ENCODE peak calls at places on chromosome 7, in seven cellular contexts. I is mesendoderm, N is GM23248, G is HCT116, X is PC-3, Z is neuronal stem cell, H is PC-9. M is an unnamed sample.

GRCh38 chr7:1059200-1060091 is 15.1 kb downstream of the GPR146 start:
- DNase-seq in G (peak), N (peak), H (no peak), X (no peak), I (peak), Z (peak), M (no peak)

GRCh38 chr7:98352621-98353020 is 48.3 kb downstream of the BAIAP2L1 start:
- DNase-seq in Z (no peak), I (no peak), H (peak), G (no peak), X (peak), N (peak), M (peak)

GRCh38 chr7:30922596-30922995 is 10.9 kb downstream of the AQP1 start:
- DNase-seq in N (no peak), H (no peak), X (no peak), Z (no peak), I (no peak), G (no peak), M (no peak)

GRCh38 chr7:92847305-92847704 is 10.9 kb upstream of the CDK6 start:
- DNase-seq in I (no peak), X (no peak), N (no peak), H (no peak), G (no peak), Z (no peak), M (no peak)

GRCh38 chr7:50782376-50783208 is at the start of gene GRB10:
- DNase-seq in Z (peak), G (no peak), H (no peak), X (peak), N (peak), I (peak), M (no peak)

GRCh38 chr7:35504365-35504764 is 190.6 kb downstream of the HERPUD2 start:
- DNase-seq in G (no peak), H (no peak), Z (no peak), N (no peak), I (no peak), X (no peak), M (no peak)

GRCh38 chr7:78716876-78717275 is 736.6 kb downstream of the MAGI2 start:
- DNase-seq in G (no peak), Z (no peak), I (peak), H (no peak), N (no peak), X (no peak), M (peak)

GRCh38 chr7:107711301-107711700 is 32.6 kb upstream of the CBLL1 start:
- DNase-seq in G (no peak), X (peak), N (peak), I (no peak), Z (no peak), H (no peak), M (peak)

GRCh38 chr7:50121269-50121668 is 28.2 kb upstream of the ZPBP start:
- DNase-seq in X (no peak), G (no peak), I (no peak), H (no peak), Z (no peak), N (no peak), M (no peak)

GRCh38 chr7:103637080-103637479 is 191.1 kb upstream of the SLC26A5 start:
- DNase-seq in H (peak), N (peak), I (no peak), Z (no peak), G (no peak), X (peak), M (peak)

GRCh38 chr7:146700015-146700560 is 583.5 kb downstream of the CNTNAP2 start:
- DNase-seq in X (peak), N (no peak), Z (no peak), H (no peak), G (no peak), I (no peak), M (no peak)

GRCh38 chr7:11706666-11707605 is 125.1 kb downstream of the THSD7A start:
- DNase-seq in Z (no peak), H (no peak), X (peak), I (no peak), G (no peak), N (peak), M (peak)

GRCh38 chr7:2012981-2013380 is 219.8 kb downstream of the MAD1L1 start:
- DNase-seq in G (no peak), X (no peak), I (no peak), H (no peak), N (peak), Z (no peak), M (peak)

GRCh38 chr7:371119-371778 is 81.3 kb downstream of the FOXL3 start:
- DNase-seq in Z (no peak), N (no peak), G (no peak), X (no peak), I (no peak), H (no peak), M (no peak)

GRCh38 chr7:140209866-140210609 is 33.3 kb upstream of the KDM7A start:
- DNase-seq in G (no peak), H (no peak), X (no peak), I (no peak), N (no peak), Z (no peak), M (no peak)

GRCh38 chr7:155848691-155849690 is 36.7 kb upstream of the SHH start:
- DNase-seq in N (no peak), I (no peak), Z (no peak), H (no peak), G (no peak), X (no peak), M (no peak)

GRCh38 chr7:31335889-31336201 is 4.7 kb downstream of the NEUROD6 start:
- DNase-seq in Z (no peak), I (peak), H (no peak), G (no peak), N (no peak), X (no peak), M (no peak)

GRCh38 chr7:11713352-11713751 is 118.6 kb downstream of the THSD7A start:
- DNase-seq in H (no peak), Z (no peak), N (no peak), G (no peak), I (no peak), X (peak), M (no peak)

GRCh38 chr7:96700516-96700915 is 9.1 kb downstream of the SEM1 start:
- DNase-seq in X (peak), G (no peak), H (no peak), I (no peak), N (no peak), Z (no peak), M (no peak)

GRCh38 chr7:96699219-96699871 is 10.3 kb downstream of the SEM1 start:
- DNase-seq in I (no peak), N (no peak), Z (no peak), G (no peak), H (no peak), X (no peak), M (no peak)

GRCh38 chr7:96697822-96698221 is 11.8 kb downstream of the SEM1 start:
- DNase-seq in N (no peak), H (no peak), G (no peak), I (no peak), X (no peak), Z (no peak), M (no peak)

GRCh38 chr7:96695581-96695980 is 14.1 kb downstream of the SEM1 start:
- DNase-seq in N (no peak), I (no peak), H (no peak), G (no peak), X (no peak), Z (no peak), M (no peak)

DNA sequence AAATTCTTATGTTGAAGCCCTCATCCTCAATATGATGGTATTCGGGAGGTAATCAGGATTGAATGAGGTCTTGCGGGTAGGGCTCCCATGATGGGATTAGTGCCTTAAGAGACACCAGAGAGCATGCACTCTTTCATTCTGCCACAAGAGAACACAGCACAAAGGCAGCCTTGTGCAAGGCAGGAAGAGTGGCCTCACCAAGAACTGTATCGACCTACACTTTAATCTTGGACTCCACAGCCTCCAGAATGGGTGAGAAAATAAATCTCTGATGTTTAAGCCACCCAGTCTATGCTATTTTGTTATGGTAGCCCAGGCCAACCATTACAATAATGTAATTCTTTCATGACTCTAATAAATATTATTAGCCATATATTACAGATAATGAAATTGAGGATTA is 8.4 kb downstream of the SEM1 start:
- DNase-seq in N (no peak), X (no peak), I (peak), G (no peak), H (no peak), Z (no peak), M (no peak)
- H3K4me2 ChIP-seq in N (no peak), X (peak), I (no peak), G (no peak), H (peak), Z (no peak), M (no peak)

GRCh38 chr7:131911112-131911511 is 354.7 kb upstream of the PODXL start:
- DNase-seq in G (no peak), H (no peak), I (no peak), X (no peak), N (no peak), Z (no peak), M (no peak)
- H3K4me3 ChIP-seq in G (no peak), H (no peak), I (no peak), X (no peak), N (no peak), Z (no peak), M (no peak)

DNA sequence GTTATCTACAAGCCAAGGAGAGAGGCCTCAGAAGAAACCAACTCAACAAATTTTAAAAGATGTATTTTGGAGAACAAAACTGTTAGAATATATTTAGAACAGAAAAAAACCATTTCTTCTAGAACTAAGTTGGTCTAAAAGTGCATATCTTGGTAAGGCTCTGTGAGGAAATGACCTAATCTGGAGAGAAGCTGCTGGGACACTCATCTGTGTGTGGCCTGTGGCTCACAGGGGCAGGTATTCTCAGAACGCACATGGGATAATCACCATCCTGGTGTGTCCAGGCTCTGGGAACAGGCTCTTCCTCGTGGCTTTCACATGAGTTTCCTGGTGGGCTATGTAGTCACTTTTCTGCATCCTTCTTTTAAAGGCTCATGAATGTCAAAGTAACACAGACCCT is 38.1 kb upstream of the PRSS1 start:
- DNase-seq in X (peak), H (no peak), I (peak), G (no peak), Z (no peak), N (no peak), M (peak)
- H3K4me2 ChIP-seq in X (no peak), H (no peak), I (no peak), G (no peak), Z (no peak), N (no peak), M (peak)

GRCh38 chr7:116724560-116725231 is 52.7 kb downstream of the MET start:
- DNase-seq in X (no peak), H (no peak), I (no peak), G (no peak), N (no peak), Z (no peak), M (no peak)
- H3K4me3 ChIP-seq in X (no peak), H (no peak), I (no peak), G (no peak), N (no peak), Z (no peak), M (no peak)

DNA sequence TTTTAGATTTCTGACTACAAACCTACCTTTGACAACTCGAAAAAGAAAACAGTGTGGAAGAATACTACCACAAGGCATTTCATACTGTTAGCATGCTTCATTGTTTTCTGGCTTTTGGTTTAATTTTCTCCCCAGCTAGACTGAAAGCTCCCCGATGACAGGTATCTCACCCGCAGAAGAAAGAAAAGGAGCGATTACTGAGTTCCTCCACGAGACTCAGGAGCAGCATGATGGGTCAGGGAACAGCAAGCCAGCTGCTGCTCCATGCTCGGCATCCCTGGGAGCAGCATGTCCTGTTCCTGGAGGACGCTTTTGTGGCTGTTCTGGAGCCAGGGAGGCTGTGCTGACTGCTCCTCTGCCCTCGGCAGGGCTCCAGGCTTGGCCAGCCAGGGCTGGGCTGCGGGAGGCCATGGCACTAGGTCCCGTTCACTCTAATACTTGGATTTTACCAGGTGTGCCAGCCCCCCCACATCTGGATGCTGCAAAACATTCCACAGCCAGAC is 133.4 kb downstream of the PRKAG2 start:
- DNase-seq in X (no peak), G (no peak), N (no peak), H (no peak), I (no peak), Z (no peak), M (no peak)
- H3K4me2 ChIP-seq in X (no peak), G (no peak), N (no peak), H (no peak), I (no peak), Z (no peak), M (peak)

GRCh38 chr7:55132890-55133551 is 114.2 kb downstream of the EGFR start:
- DNase-seq in N (peak), X (peak), I (no peak), Z (no peak), G (peak), H (peak), M (peak)
- H3K4me3 ChIP-seq in N (peak), X (peak), I (no peak), Z (no peak), G (peak), H (peak), M (no peak)

GRCh38 chr7:158588878-158589442 is 1.3 kb upstream of the PTPRN2 start:
- DNase-seq in G (no peak), I (no peak), H (no peak), N (no peak), X (no peak), Z (no peak), M (no peak)
- H3K4me2 ChIP-seq in G (no peak), I (no peak), H (no peak), N (no peak), X (no peak), Z (no peak), M (no peak)

GRCh38 chr7:39754326-39755120 is 131.2 kb downstream of the RALA start:
- DNase-seq in X (no peak), G (no peak), I (peak), H (no peak), N (peak), Z (no peak), M (peak)
- H3K4me3 ChIP-seq in X (no peak), G (no peak), I (no peak), H (no peak), N (peak), Z (no peak), M (peak)

GRCh38 chr7:116152276-116152675 is 58.1 kb upstream of the TES start:
- DNase-seq in X (no peak), N (no peak), Z (no peak), G (no peak), H (no peak), I (peak), M (no peak)
- H3K4me2 ChIP-seq in X (no peak), N (no peak), Z (no peak), G (no peak), H (no peak), I (no peak), M (no peak)

M was measured in astrocyte.